ENCODE peak calls at places on chromosomes 13 and 19, in six cellular contexts. K is progenitor cell of endocrine pancreas, A is body of pancreas, M is lower leg skin, Y is B cell, W is lung. F is an unnamed sample.

GRCh38 chr13:48038763-48039162 is 1.2 kb downstream of the NUDT15 start:
- DNase-seq in K (no peak), A (no peak), M (no peak), Y (peak), W (no peak), F (peak)

GRCh38 chr13:97111705-97112104 is 110.4 kb upstream of the MBNL2 start:
- DNase-seq in K (no peak), A (no peak), M (no peak), Y (no peak), W (no peak), F (no peak)

GRCh38 chr13:97798836-97799235 is 154.6 kb upstream of the IPO5 start:
- DNase-seq in K (no peak), A (no peak), M (no peak), Y (no peak), W (no peak), F (no peak)

GRCh38 chr13:112442483-112443090 is 66.4 kb downstream of the SPACA7 start:
- DNase-seq in K (no peak), A (no peak), M (no peak), Y (no peak), W (peak), F (no peak)

GRCh38 chr19:40221858-40222619 is 3.9 kb upstream of the TTC9B start:
- DNase-seq in K (peak), A (peak), M (peak), Y (peak), W (peak), F (peak)

GRCh38 chr13:61908906-61909305 is 493.3 kb upstream of the PCDH20 start:
- DNase-seq in K (no peak), A (no peak), M (no peak), Y (no peak), W (no peak), F (no peak)

GRCh38 chr19:54388803-54389144 is 24.0 kb upstream of the LAIR1 start:
- DNase-seq in K (no peak), A (no peak), M (no peak), Y (no peak), W (no peak), F (no peak)

GRCh38 chr19:48591021-48591420 is 15.5 kb upstream of the SPACA4 start:
- DNase-seq in K (no peak), A (no peak), M (no peak), Y (no peak), W (no peak), F (no peak)

GRCh38 chr13:91894311-91894710 is 495.9 kb downstream of the GPC5 start:
- DNase-seq in K (no peak), A (no peak), M (no peak), Y (no peak), W (no peak), F (no peak)

GRCh38 chr13:60431108-60431700 is 34.2 kb downstream of the TDRD3 start:
- DNase-seq in K (no peak), A (no peak), M (no peak), Y (peak), W (no peak), F (no peak)

GRCh38 chr13:83485101-83485500 is 397.2 kb downstream of the SLITRK1 start:
- DNase-seq in K (no peak), A (no peak), M (no peak), Y (no peak), W (no peak), F (no peak)

GRCh38 chr13:45257638-45258338 is 56.9 kb upstream of the KCTD4 start:
- DNase-seq in K (no peak), A (no peak), M (no peak), Y (no peak), W (no peak), F (peak)

GRCh38 chr19:14073232-14073924 is 792 bp downstream of the MISP3 start:
- DNase-seq in K (peak), A (peak), M (peak), Y (peak), W (peak), F (peak)
- TF ChIP-seq CTCF in K (peak), A (no peak), M (no peak), Y (peak), W (peak), F (peak)

GRCh38 chr19:43774103-43774939 is 6.5 kb downstream of the KCNN4 start:
- DNase-seq in K (peak), A (peak), M (no peak), Y (no peak), W (peak), F (no peak)
- TF ChIP-seq CTCF in K (peak), A (peak), M (no peak), Y (no peak), W (peak), F (no peak)

GRCh38 chr13:50069255-50069654 is 54.0 kb downstream of the KCNRG start:
- DNase-seq in K (no peak), A (no peak), M (no peak), Y (no peak), W (no peak), F (no peak)

GRCh38 chr13:50071399-50071798 is 56.2 kb downstream of the KCNRG start:
- DNase-seq in K (no peak), A (no peak), M (no peak), Y (no peak), W (no peak), F (no peak)

GRCh38 chr13:50072676-50073075 is 57.4 kb downstream of the KCNRG start:
- DNase-seq in K (no peak), A (no peak), M (no peak), Y (no peak), W (no peak), F (no peak)

GRCh38 chr13:50065712-50066111 is 50.5 kb downstream of the KCNRG start:
- DNase-seq in K (no peak), A (no peak), M (no peak), Y (no peak), W (no peak), F (no peak)

GRCh38 chr13:50068508-50068907 is 53.3 kb downstream of the KCNRG start:
- DNase-seq in K (no peak), A (no peak), M (no peak), Y (no peak), W (no peak), F (no peak)
- TF ChIP-seq CTCF in K (no peak), A (no peak), M (no peak), Y (no peak), W (no peak), F (no peak)

GRCh38 chr19:38361633-38362075 is 12.7 kb upstream of the PSMD8 start:
- DNase-seq in K (peak), A (peak), M (peak), Y (peak), W (peak), F (peak)
- TF ChIP-seq CTCF in K (peak), A (peak), M (no peak), Y (peak), W (no peak), F (no peak)

DNA sequence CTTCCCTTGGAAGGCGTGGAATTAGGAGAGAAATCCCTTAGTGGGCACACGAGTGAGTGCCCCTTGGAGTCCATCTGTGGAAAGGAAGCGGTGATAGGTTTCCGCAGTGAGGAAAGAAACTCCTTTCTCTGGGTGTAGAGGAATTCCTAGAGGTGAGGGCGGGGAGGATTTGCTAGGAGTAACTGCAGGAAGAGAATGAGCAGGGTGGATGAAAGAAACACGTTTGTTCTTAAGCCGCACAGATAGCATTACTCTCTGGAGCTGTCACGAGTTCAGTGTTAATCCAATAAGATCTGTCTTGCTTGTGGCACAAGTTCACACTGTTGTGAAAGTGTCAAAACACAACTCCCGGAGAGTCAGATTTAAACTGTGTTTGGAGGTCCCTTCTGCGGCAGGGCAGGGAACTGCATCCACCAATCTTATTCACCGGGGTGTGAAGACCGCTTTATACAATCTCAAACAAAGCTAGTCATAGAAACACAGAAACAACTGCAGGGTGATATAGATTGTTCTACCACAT is 1.2 kb downstream of the KL start:
- DNase-seq in K (no peak), A (peak), M (peak), Y (peak), W (no peak), F (peak)
- TF ChIP-seq CTCF in K (peak), A (peak), M (no peak), Y (no peak), W (peak), F (peak)

DNA sequence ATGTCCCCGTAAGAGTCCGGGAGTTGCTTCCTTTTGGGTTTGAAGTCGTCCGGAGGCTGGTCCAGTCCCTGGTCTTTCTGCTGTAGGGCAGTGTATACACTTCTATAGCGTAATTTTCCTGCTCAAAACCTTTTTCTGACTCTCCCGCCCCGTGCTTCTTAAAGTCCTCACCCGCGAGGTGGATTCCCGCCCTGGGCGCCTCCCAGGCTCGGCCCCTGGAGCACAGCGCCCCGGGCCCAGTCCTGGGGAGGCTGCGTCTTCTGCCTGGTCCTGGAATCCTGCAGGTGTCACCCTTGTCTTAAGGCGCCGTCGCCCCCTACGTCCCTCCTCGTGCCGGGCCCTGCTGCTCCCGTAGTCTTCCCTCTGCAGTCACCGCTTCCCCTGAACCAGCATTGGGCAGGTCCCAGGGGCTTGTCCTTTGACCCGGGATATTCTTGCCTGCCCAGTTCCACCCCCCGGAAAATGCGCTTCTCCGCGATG is 34.4 kb upstream of the ZNF808 start:
- DNase-seq in K (peak), A (no peak), M (no peak), Y (no peak), W (no peak), F (peak)
- TF ChIP-seq CTCF in K (peak), A (no peak), M (no peak), Y (no peak), W (no peak), F (no peak)

GRCh38 chr13:114143806-114144605 is 11.6 kb upstream of the RASA3 start:
- DNase-seq in K (no peak), A (peak), M (no peak), Y (peak), W (no peak), F (peak)
- TF ChIP-seq CTCF in K (peak), A (peak), M (no peak), Y (peak), W (no peak), F (no peak)

GRCh38 chr13:26111797-26112196 is 60.0 kb upstream of the SHISA2 start:
- DNase-seq in K (no peak), A (no peak), M (no peak), Y (no peak), W (no peak), F (no peak)

GRCh38 chr13:26112843-26113242 is 61.0 kb upstream of the SHISA2 start:
- DNase-seq in K (no peak), A (no peak), M (no peak), Y (no peak), W (no peak), F (no peak)

GRCh38 chr13:26117620-26118019 is 65.8 kb upstream of the SHISA2 start:
- DNase-seq in K (no peak), A (no peak), M (no peak), Y (no peak), W (no peak), F (no peak)
- TF ChIP-seq CTCF in K (no peak), A (no peak), M (no peak), Y (no peak), W (no peak), F (no peak)